ENCODE peak calls at places on chromosomes 4 and X, in nine cellular contexts. One of them, this sample, is unnamed.

GRCh38 chr4:26213317-26213716 is 107.5 kb upstream of the RBPJ start:
- DNase-seq in Right ventricle myocardium superior: no peak
- DNase-seq in 8988T: no peak
- DNase-seq in H9: no peak
- DNase-seq in HEK293T: no peak
- DNase-seq in neuronal stem cell: no peak
- DNase-seq in stimulated activated CD4-positive, alpha-beta T cell treated with anti-CD3 and anti-CD28 coated beads, Interleukin-2, amount 100 ng/mL, for 48 hours: no peak
- DNase-seq in astrocyte: no peak
- DNase-seq in psoas muscle: no peak
- DNase-seq in this sample: no peak

GRCh38 chr4:128385683-128386304 is 98.2 kb upstream of the PGRMC2 start:
- DNase-seq in psoas muscle: no peak
- DNase-seq in astrocyte: peak
- DNase-seq in neuronal stem cell: no peak
- DNase-seq in stimulated activated CD4-positive, alpha-beta T cell treated with anti-CD3 and anti-CD28 coated beads, Interleukin-2, amount 100 ng/mL, for 48 hours: no peak
- DNase-seq in HEK293T: no peak
- DNase-seq in 8988T: no peak
- DNase-seq in H9: no peak
- DNase-seq in Right ventricle myocardium superior: no peak
- DNase-seq in this sample: peak

GRCh38 chr4:157012781-157013180 is 41.2 kb upstream of the PDGFC start:
- DNase-seq in astrocyte: peak
- DNase-seq in Right ventricle myocardium superior: no peak
- DNase-seq in stimulated activated CD4-positive, alpha-beta T cell treated with anti-CD3 and anti-CD28 coated beads, Interleukin-2, amount 100 ng/mL, for 48 hours: no peak
- DNase-seq in psoas muscle: no peak
- DNase-seq in HEK293T: no peak
- DNase-seq in neuronal stem cell: no peak
- DNase-seq in 8988T: no peak
- DNase-seq in H9: no peak
- DNase-seq in this sample: peak

GRCh38 chr4:98682719-98683118 is 24.3 kb upstream of the TSPAN5 start:
- DNase-seq in astrocyte: peak
- DNase-seq in Right ventricle myocardium superior: no peak
- DNase-seq in stimulated activated CD4-positive, alpha-beta T cell treated with anti-CD3 and anti-CD28 coated beads, Interleukin-2, amount 100 ng/mL, for 48 hours: no peak
- DNase-seq in psoas muscle: no peak
- DNase-seq in HEK293T: no peak
- DNase-seq in 8988T: no peak
- DNase-seq in neuronal stem cell: no peak
- DNase-seq in H9: no peak
- DNase-seq in this sample: peak

GRCh38 chr4:71187399-71188196 is 151.2 kb upstream of the SLC4A4 start:
- DNase-seq in neuronal stem cell: peak
- DNase-seq in H9: peak
- DNase-seq in astrocyte: peak
- DNase-seq in psoas muscle: peak
- DNase-seq in HEK293T: peak
- DNase-seq in stimulated activated CD4-positive, alpha-beta T cell treated with anti-CD3 and anti-CD28 coated beads, Interleukin-2, amount 100 ng/mL, for 48 hours: peak
- DNase-seq in 8988T: peak
- DNase-seq in Right ventricle myocardium superior: peak
- DNase-seq in this sample: peak

GRCh38 chr4:117700111-117700892 is 334.0 kb upstream of the NDST3 start:
- DNase-seq in 8988T: no peak
- DNase-seq in astrocyte: no peak
- DNase-seq in psoas muscle: no peak
- DNase-seq in stimulated activated CD4-positive, alpha-beta T cell treated with anti-CD3 and anti-CD28 coated beads, Interleukin-2, amount 100 ng/mL, for 48 hours: no peak
- DNase-seq in neuronal stem cell: peak
- DNase-seq in H9: no peak
- DNase-seq in HEK293T: peak
- DNase-seq in Right ventricle myocardium superior: no peak
- DNase-seq in this sample: no peak

GRCh38 chrX:30887721-30888120 is 1.3 kb downstream of the TAB3 start:
- DNase-seq in astrocyte: no peak
- DNase-seq in 8988T: no peak
- DNase-seq in psoas muscle: no peak
- DNase-seq in neuronal stem cell: no peak
- DNase-seq in HEK293T: no peak
- DNase-seq in Right ventricle myocardium superior: no peak
- DNase-seq in stimulated activated CD4-positive, alpha-beta T cell treated with anti-CD3 and anti-CD28 coated beads, Interleukin-2, amount 100 ng/mL, for 48 hours: peak
- DNase-seq in H9: no peak
- DNase-seq in this sample: no peak

GRCh38 chr4:139509727-139510410 is 46.1 kb downstream of the SETD7 start:
- DNase-seq in neuronal stem cell: no peak
- DNase-seq in stimulated activated CD4-positive, alpha-beta T cell treated with anti-CD3 and anti-CD28 coated beads, Interleukin-2, amount 100 ng/mL, for 48 hours: no peak
- DNase-seq in psoas muscle: no peak
- DNase-seq in 8988T: no peak
- DNase-seq in astrocyte: no peak
- DNase-seq in H9: peak
- DNase-seq in Right ventricle myocardium superior: no peak
- DNase-seq in HEK293T: no peak
- DNase-seq in this sample: peak

GRCh38 chr4:144787365-144788263 is 141.7 kb downstream of the HHIP start:
- DNase-seq in neuronal stem cell: peak
- DNase-seq in 8988T: no peak
- DNase-seq in Right ventricle myocardium superior: no peak
- DNase-seq in stimulated activated CD4-positive, alpha-beta T cell treated with anti-CD3 and anti-CD28 coated beads, Interleukin-2, amount 100 ng/mL, for 48 hours: no peak
- DNase-seq in astrocyte: peak
- DNase-seq in H9: no peak
- DNase-seq in psoas muscle: no peak
- DNase-seq in HEK293T: peak
- DNase-seq in this sample: peak

GRCh38 chr4:128287159-128287870 is at the start of gene PGRMC2:
- DNase-seq in stimulated activated CD4-positive, alpha-beta T cell treated with anti-CD3 and anti-CD28 coated beads, Interleukin-2, amount 100 ng/mL, for 48 hours: peak
- DNase-seq in H9: peak
- DNase-seq in neuronal stem cell: peak
- DNase-seq in Right ventricle myocardium superior: peak
- DNase-seq in psoas muscle: no peak
- DNase-seq in HEK293T: peak
- DNase-seq in 8988T: no peak
- DNase-seq in astrocyte: peak
- DNase-seq in this sample: peak

GRCh38 chr4:182339246-182339645 is 96.0 kb downstream of the TENM3 start:
- DNase-seq in Right ventricle myocardium superior: no peak
- DNase-seq in astrocyte: no peak
- DNase-seq in 8988T: no peak
- DNase-seq in neuronal stem cell: no peak
- DNase-seq in psoas muscle: no peak
- DNase-seq in HEK293T: no peak
- DNase-seq in stimulated activated CD4-positive, alpha-beta T cell treated with anti-CD3 and anti-CD28 coated beads, Interleukin-2, amount 100 ng/mL, for 48 hours: no peak
- DNase-seq in H9: peak
- DNase-seq in this sample: peak

GRCh38 chrX:120274958-120275357 is 24.3 kb downstream of the ZBTB33 start:
- DNase-seq in HEK293T: no peak
- DNase-seq in H9: peak
- DNase-seq in astrocyte: no peak
- DNase-seq in Right ventricle myocardium superior: no peak
- DNase-seq in neuronal stem cell: no peak
- DNase-seq in stimulated activated CD4-positive, alpha-beta T cell treated with anti-CD3 and anti-CD28 coated beads, Interleukin-2, amount 100 ng/mL, for 48 hours: no peak
- DNase-seq in psoas muscle: no peak
- DNase-seq in 8988T: no peak
- DNase-seq in this sample: no peak

GRCh38 chr4:73661646-73662119 is 41.4 kb upstream of the RASSF6 start:
- DNase-seq in 8988T: no peak
- DNase-seq in astrocyte: peak
- DNase-seq in H9: no peak
- DNase-seq in psoas muscle: no peak
- DNase-seq in stimulated activated CD4-positive, alpha-beta T cell treated with anti-CD3 and anti-CD28 coated beads, Interleukin-2, amount 100 ng/mL, for 48 hours: no peak
- DNase-seq in Right ventricle myocardium superior: no peak
- DNase-seq in HEK293T: no peak
- DNase-seq in neuronal stem cell: no peak
- DNase-seq in this sample: peak

GRCh38 chr4:145719752-145720624 is 40.0 kb downstream of the C4orf51 start:
- DNase-seq in astrocyte: no peak
- DNase-seq in neuronal stem cell: no peak
- DNase-seq in H9: no peak
- DNase-seq in HEK293T: no peak
- DNase-seq in 8988T: no peak
- DNase-seq in Right ventricle myocardium superior: no peak
- DNase-seq in psoas muscle: no peak
- DNase-seq in stimulated activated CD4-positive, alpha-beta T cell treated with anti-CD3 and anti-CD28 coated beads, Interleukin-2, amount 100 ng/mL, for 48 hours: peak
- DNase-seq in this sample: no peak

GRCh38 chrX:113297456-113297855 is 456.8 kb upstream of the AMOT start:
- DNase-seq in stimulated activated CD4-positive, alpha-beta T cell treated with anti-CD3 and anti-CD28 coated beads, Interleukin-2, amount 100 ng/mL, for 48 hours: no peak
- DNase-seq in Right ventricle myocardium superior: no peak
- DNase-seq in 8988T: no peak
- DNase-seq in psoas muscle: no peak
- DNase-seq in HEK293T: no peak
- DNase-seq in astrocyte: no peak
- DNase-seq in H9: no peak
- DNase-seq in neuronal stem cell: no peak
- DNase-seq in this sample: peak

GRCh38 chr4:146124023-146124680 is 51.4 kb upstream of the LSM6 start:
- DNase-seq in astrocyte: no peak
- DNase-seq in HEK293T: no peak
- DNase-seq in psoas muscle: no peak
- DNase-seq in stimulated activated CD4-positive, alpha-beta T cell treated with anti-CD3 and anti-CD28 coated beads, Interleukin-2, amount 100 ng/mL, for 48 hours: no peak
- DNase-seq in H9: peak
- DNase-seq in 8988T: no peak
- DNase-seq in neuronal stem cell: no peak
- DNase-seq in Right ventricle myocardium superior: no peak
- DNase-seq in this sample: no peak

GRCh38 chr4:108861339-108861738 is 98.5 kb upstream of the ETNPPL start:
- DNase-seq in 8988T: no peak
- DNase-seq in stimulated activated CD4-positive, alpha-beta T cell treated with anti-CD3 and anti-CD28 coated beads, Interleukin-2, amount 100 ng/mL, for 48 hours: no peak
- DNase-seq in Right ventricle myocardium superior: peak
- DNase-seq in HEK293T: peak
- DNase-seq in psoas muscle: no peak
- DNase-seq in neuronal stem cell: no peak
- DNase-seq in astrocyte: no peak
- DNase-seq in H9: peak
- DNase-seq in this sample: peak

This sample was measured in iris pigment epithelial cell.